ENCODE peak calls at places on chromosomes 3 and 15, in seven cellular contexts. J is heart right ventricle; Z is upper lobe of right lung; S is ascending aorta; I is CD8-positive, alpha-beta memory T cell; P is brain microvascular endothelial cell; V is breast epithelium. K is an unnamed sample.
A peak's percentile ranks its signal among the peaks of the same experiment; 100 is the strongest.

GRCh38 chr15:69303337-69304175 is 4.8 kb downstream of the PAQR5 start:
- DNase-seq in I (no peak), J (no peak), Z (peak; percentile 43), V (no peak), P (no peak), S (no peak), K (no peak)

GRCh38 chr15:42863572-42864239 is 56.9 kb downstream of the TTBK2 start:
- DNase-seq in Z (no peak), P (no peak), J (no peak), I (no peak), S (no peak), V (no peak), K (no peak)

GRCh38 chr15:96353931-96354730 is 23.6 kb downstream of the NR2F2 start:
- DNase-seq in P (peak; percentile 62), V (no peak), I (no peak), J (no peak), Z (no peak), S (no peak), K (no peak)

GRCh38 chr15:75532413-75533250 is 46.5 kb downstream of the PTPN9 start:
- DNase-seq in V (peak; percentile 44), P (peak; percentile 67), I (no peak), Z (no peak), S (peak; percentile 83), J (peak; percentile 85), K (no peak)

GRCh38 chr3:152245498-152246175 is 23.1 kb upstream of the MBNL1 start:
- DNase-seq in P (no peak), S (no peak), V (no peak), J (no peak), I (no peak), Z (no peak), K (no peak)

GRCh38 chr15:92439311-92439710 is 45.6 kb downstream of the ST8SIA2 start:
- DNase-seq in V (no peak), J (no peak), P (no peak), Z (no peak), S (peak; percentile 5), I (no peak), K (no peak)

GRCh38 chr3:162641869-162642350 is 1145.3 kb downstream of the OTOL1 start:
- DNase-seq in V (no peak), P (no peak), S (no peak), Z (no peak), J (no peak), I (no peak), K (no peak)

GRCh38 chr3:135516143-135516542 is 449.4 kb upstream of the PPP2R3A start:
- DNase-seq in I (no peak), S (no peak), J (no peak), P (peak; percentile 5), V (no peak), Z (no peak), K (no peak)

GRCh38 chr3:11091088-11091590 is 63.2 kb upstream of the HRH1 start:
- DNase-seq in S (no peak), J (no peak), Z (no peak), V (no peak), I (no peak), P (no peak), K (no peak)

GRCh38 chr3:11045536-11045935 is 53.0 kb downstream of the SLC6A1 start:
- DNase-seq in S (no peak), J (no peak), P (no peak), I (no peak), Z (no peak), V (no peak), K (no peak)

GRCh38 chr15:38476120-38476519 is 22.2 kb downstream of the FAM98B start:
- DNase-seq in V (no peak), S (no peak), Z (no peak), J (no peak), P (no peak), I (no peak), K (no peak)

GRCh38 chr15:33190539-33190938 is 4.0 kb downstream of the FMN1 start:
- DNase-seq in V (no peak), J (no peak), I (no peak), Z (no peak), S (no peak), P (no peak), K (no peak)

GRCh38 chr3:62186967-62187366 is 186.4 kb downstream of the FEZF2 start:
- DNase-seq in J (no peak), P (no peak), S (no peak), Z (no peak), I (no peak), V (no peak), K (no peak)

GRCh38 chr15:90823455-90823974 is 44.9 kb upstream of the FURIN start:
- DNase-seq in S (no peak), I (no peak), V (no peak), P (no peak), J (no peak), Z (no peak), K (no peak)

GRCh38 chr3:33360136-33360825 is 79.9 kb downstream of the UBP1 start:
- DNase-seq in Z (no peak), P (peak; percentile 53), I (no peak), V (no peak), J (no peak), S (no peak), K (no peak)

GRCh38 chr3:51706788-51707731 is at the start of gene GRM2:
- DNase-seq in V (peak; percentile 55), J (peak; percentile 85), S (peak; percentile 69), P (peak; percentile 77), I (no peak), Z (peak; percentile 88), K (peak; percentile 47)

GRCh38 chr15:101124731-101125558 is 126.9 kb downstream of the CHSY1 start:
- DNase-seq in J (no peak), Z (no peak), P (peak; percentile 95), I (no peak), V (no peak), S (no peak), K (no peak)

GRCh38 chr15:101122806-101123205 is 129.0 kb downstream of the CHSY1 start:
- DNase-seq in I (no peak), S (no peak), J (no peak), P (no peak), V (no peak), Z (no peak), K (no peak)

GRCh38 chr15:101121511-101122090 is 130.2 kb downstream of the CHSY1 start:
- DNase-seq in Z (peak; percentile 85), J (peak; percentile 87), I (no peak), V (peak; percentile 37), P (peak; percentile 60), S (peak; percentile 85), K (no peak)

GRCh38 chr15:101122266-101122665 is 129.6 kb downstream of the CHSY1 start:
- DNase-seq in S (no peak), P (no peak), J (no peak), I (no peak), Z (no peak), V (no peak), K (no peak)

DNA sequence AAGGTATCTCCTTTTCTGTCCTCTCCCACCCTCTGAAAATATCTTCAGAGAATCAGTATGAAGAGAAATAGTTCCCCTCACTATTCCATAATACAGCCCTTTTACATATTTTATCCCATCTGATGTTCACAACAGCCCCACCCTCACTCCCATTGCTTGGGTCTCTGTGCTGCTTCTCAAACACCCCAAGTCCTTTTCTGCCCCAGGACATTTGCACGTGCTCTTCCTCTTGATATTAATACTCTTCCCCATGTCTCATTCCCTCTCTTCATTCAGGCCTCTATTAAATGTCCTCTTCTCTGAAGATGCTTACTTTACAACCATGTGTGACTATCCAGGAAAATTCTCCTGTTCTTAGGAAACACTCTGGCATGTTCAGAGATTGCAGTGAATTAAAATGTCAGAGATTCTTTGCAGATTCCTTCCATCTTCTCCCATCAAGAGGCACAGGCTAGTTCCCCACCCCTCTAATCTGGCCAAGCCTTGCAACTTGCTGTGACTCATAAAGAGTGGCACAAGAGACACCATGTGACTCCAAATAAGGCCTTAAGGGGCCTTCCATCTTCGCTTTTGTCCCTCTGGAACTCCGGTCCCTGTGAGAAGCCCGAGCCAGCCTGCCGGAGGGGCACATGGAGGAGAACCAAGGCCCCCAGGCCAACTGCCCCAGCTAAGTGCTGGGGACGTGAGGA is 128.5 kb downstream of the CHSY1 start:
- DNase-seq in Z (no peak), S (no peak), P (peak; percentile 39), I (no peak), J (no peak), V (no peak), K (no peak)
- H3K27ac ChIP-seq in Z (no peak overlapping the region), S (peak overlapping the region; percentile 84), P (peak overlapping the region; percentile 97), I (no peak overlapping the region), J (no peak overlapping the region), V (no peak overlapping the region), K (no peak overlapping the region)

GRCh38 chr15:85539491-85539890 is 159.1 kb downstream of the AKAP13 start:
- DNase-seq in I (no peak), Z (no peak), P (no peak), S (no peak), V (no peak), J (no peak), K (no peak)

GRCh38 chr15:85530079-85530478 is 149.7 kb downstream of the AKAP13 start:
- DNase-seq in J (no peak), I (no peak), Z (no peak), S (no peak), V (no peak), P (no peak), K (no peak)

GRCh38 chr15:85531083-85531482 is 150.7 kb downstream of the AKAP13 start:
- DNase-seq in S (no peak), V (no peak), J (no peak), I (no peak), Z (no peak), P (no peak), K (no peak)

GRCh38 chr15:85532689-85533088 is 152.3 kb downstream of the AKAP13 start:
- DNase-seq in J (peak; percentile 27), I (no peak), Z (peak; percentile 70), S (no peak), P (no peak), V (peak; percentile 32), K (no peak)

DNA sequence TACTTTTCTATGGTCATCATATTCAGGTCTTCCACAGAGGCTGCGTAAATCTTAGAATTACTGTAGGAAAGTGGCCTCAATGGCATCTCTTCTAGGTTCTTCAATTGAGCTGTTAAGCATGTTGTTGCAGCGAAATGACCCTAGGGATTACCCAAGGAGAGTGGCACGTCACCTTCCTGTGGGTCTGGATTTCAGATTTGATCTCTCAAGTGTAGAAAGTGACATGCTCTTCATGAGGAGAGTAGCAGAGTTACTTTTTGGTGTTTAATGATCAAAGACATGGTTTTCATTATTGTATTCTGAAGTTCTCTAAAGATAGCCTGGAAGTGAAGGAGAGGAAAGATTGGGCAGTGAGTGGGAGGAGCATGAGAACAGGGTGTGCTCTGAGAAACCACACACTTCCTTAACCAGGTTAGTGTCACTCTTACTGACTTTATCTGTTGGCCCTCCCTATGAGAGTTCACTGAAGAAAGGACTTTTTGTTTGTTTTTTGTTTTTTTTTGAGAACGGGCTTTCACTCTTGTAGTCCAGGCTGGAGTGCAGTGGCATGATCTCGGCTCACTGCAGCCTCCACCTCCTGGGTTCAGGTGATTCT is 153.6 kb downstream of the AKAP13 start:
- DNase-seq in S (no peak), P (no peak), I (no peak), Z (no peak), J (no peak), V (no peak), K (no peak)
- H3K27ac ChIP-seq in S (no peak overlapping the region), P (no peak overlapping the region), I (no peak overlapping the region), Z (peak overlapping the region; percentile 72), J (peak overlapping the region; percentile 31), V (peak overlapping the region; percentile 16), K (no peak overlapping the region)

GRCh38 chr3:129421988-129422745 is 6.3 kb downstream of the EFCAB12 start:
- DNase-seq in V (no peak), I (no peak), P (no peak), S (peak; percentile 22), Z (no peak), J (no peak), K (no peak)
- H3K27ac ChIP-seq in V (no peak overlapping the region), I (no peak overlapping the region), P (no peak overlapping the region), S (no peak overlapping the region), Z (no peak overlapping the region), J (no peak overlapping the region), K (no peak overlapping the region)

GRCh38 chr15:99386429-99386828 is 135.1 kb downstream of the LRRC28 start:
- DNase-seq in Z (no peak), J (no peak), I (no peak), P (no peak), V (no peak), S (no peak), K (no peak)
- H3K27ac ChIP-seq in Z (no peak overlapping the region), J (peak overlapping the region; percentile 0), I (no peak overlapping the region), P (no peak overlapping the region), V (no peak overlapping the region), S (no peak overlapping the region), K (no peak overlapping the region)

K was measured in substantia nigra.